ENCODE peak calls at places on chromosomes 5 and 9, in four cellular contexts. One of them, this sample, is unnamed.

GRCh38 chr9:76996700-76997099 is 22.8 kb upstream of the FOXB2 start:
- DNase-seq in activated B cell treated with CpG ODN at 0.5 μM for 24 hours: no peak
- DNase-seq in activated CD8-positive, alpha-beta T cell treated with anti-CD3 and anti-CD28 coated beads for 36 hours: peak
- DNase-seq in fibroblast of mammary gland: peak
- DNase-seq in this sample: peak

GRCh38 chr5:122085041-122085440 is 7.0 kb upstream of the LOX start:
- DNase-seq in activated B cell treated with CpG ODN at 0.5 μM for 24 hours: no peak
- DNase-seq in fibroblast of mammary gland: no peak
- DNase-seq in activated CD8-positive, alpha-beta T cell treated with anti-CD3 and anti-CD28 coated beads for 36 hours: no peak
- DNase-seq in this sample: no peak

GRCh38 chr9:93136011-93136440 is 2.0 kb upstream of the NINJ1 start:
- DNase-seq in activated B cell treated with CpG ODN at 0.5 μM for 24 hours: no peak
- DNase-seq in fibroblast of mammary gland: peak
- DNase-seq in activated CD8-positive, alpha-beta T cell treated with anti-CD3 and anti-CD28 coated beads for 36 hours: no peak
- DNase-seq in this sample: no peak

GRCh38 chr5:39503148-39503547 is 78.4 kb upstream of the DAB2 start:
- DNase-seq in activated B cell treated with CpG ODN at 0.5 μM for 24 hours: no peak
- DNase-seq in activated CD8-positive, alpha-beta T cell treated with anti-CD3 and anti-CD28 coated beads for 36 hours: no peak
- DNase-seq in fibroblast of mammary gland: peak
- DNase-seq in this sample: no peak

GRCh38 chr9:78291240-78291915 is 5.5 kb upstream of the PSAT1 start:
- DNase-seq in fibroblast of mammary gland: no peak
- DNase-seq in activated CD8-positive, alpha-beta T cell treated with anti-CD3 and anti-CD28 coated beads for 36 hours: no peak
- DNase-seq in activated B cell treated with CpG ODN at 0.5 μM for 24 hours: no peak
- DNase-seq in this sample: no peak

GRCh38 chr5:36090033-36090432 is 23.4 kb upstream of the UGT3A2 start:
- DNase-seq in activated CD8-positive, alpha-beta T cell treated with anti-CD3 and anti-CD28 coated beads for 36 hours: peak
- DNase-seq in fibroblast of mammary gland: peak
- DNase-seq in activated B cell treated with CpG ODN at 0.5 μM for 24 hours: no peak
- DNase-seq in this sample: no peak

GRCh38 chr9:97462914-97463313 is 38.6 kb upstream of the TMOD1 start:
- DNase-seq in fibroblast of mammary gland: no peak
- DNase-seq in activated CD8-positive, alpha-beta T cell treated with anti-CD3 and anti-CD28 coated beads for 36 hours: no peak
- DNase-seq in activated B cell treated with CpG ODN at 0.5 μM for 24 hours: no peak
- DNase-seq in this sample: no peak

GRCh38 chr5:135569755-135570452 is 8.9 kb downstream of the CXCL14 start:
- DNase-seq in fibroblast of mammary gland: peak
- DNase-seq in activated CD8-positive, alpha-beta T cell treated with anti-CD3 and anti-CD28 coated beads for 36 hours: peak
- DNase-seq in activated B cell treated with CpG ODN at 0.5 μM for 24 hours: no peak
- DNase-seq in this sample: no peak

GRCh38 chr9:20472646-20473045 is 149.7 kb downstream of the MLLT3 start:
- DNase-seq in activated CD8-positive, alpha-beta T cell treated with anti-CD3 and anti-CD28 coated beads for 36 hours: no peak
- DNase-seq in fibroblast of mammary gland: no peak
- DNase-seq in activated B cell treated with CpG ODN at 0.5 μM for 24 hours: no peak
- DNase-seq in this sample: no peak

GRCh38 chr9:108953983-108954574 is 19.9 kb downstream of the ABITRAM start:
- DNase-seq in activated CD8-positive, alpha-beta T cell treated with anti-CD3 and anti-CD28 coated beads for 36 hours: no peak
- DNase-seq in fibroblast of mammary gland: peak
- DNase-seq in activated B cell treated with CpG ODN at 0.5 μM for 24 hours: no peak
- DNase-seq in this sample: peak

GRCh38 chr9:35311891-35312639 is 150.3 kb downstream of the UNC13B start:
- DNase-seq in activated B cell treated with CpG ODN at 0.5 μM for 24 hours: no peak
- DNase-seq in activated CD8-positive, alpha-beta T cell treated with anti-CD3 and anti-CD28 coated beads for 36 hours: no peak
- DNase-seq in fibroblast of mammary gland: peak
- DNase-seq in this sample: no peak
- TF ChIP-seq CTCF in activated B cell treated with CpG ODN at 0.5 μM for 24 hours: no peak
- TF ChIP-seq CTCF in activated CD8-positive, alpha-beta T cell treated with anti-CD3 and anti-CD28 coated beads for 36 hours: no peak
- TF ChIP-seq CTCF in fibroblast of mammary gland: no peak
- TF ChIP-seq CTCF in this sample: no peak

GRCh38 chr5:141960018-141960417 is 2.0 kb upstream of the PCDH12 start:
- DNase-seq in fibroblast of mammary gland: no peak
- DNase-seq in activated CD8-positive, alpha-beta T cell treated with anti-CD3 and anti-CD28 coated beads for 36 hours: peak
- DNase-seq in activated B cell treated with CpG ODN at 0.5 μM for 24 hours: no peak
- DNase-seq in this sample: no peak
- TF ChIP-seq CTCF in fibroblast of mammary gland: peak
- TF ChIP-seq CTCF in activated CD8-positive, alpha-beta T cell treated with anti-CD3 and anti-CD28 coated beads for 36 hours: peak
- TF ChIP-seq CTCF in activated B cell treated with CpG ODN at 0.5 μM for 24 hours: no peak
- TF ChIP-seq CTCF in this sample: peak

GRCh38 chr9:88828018-88828417 is 163.2 kb upstream of the S1PR3 start:
- DNase-seq in fibroblast of mammary gland: no peak
- DNase-seq in activated CD8-positive, alpha-beta T cell treated with anti-CD3 and anti-CD28 coated beads for 36 hours: no peak
- DNase-seq in activated B cell treated with CpG ODN at 0.5 μM for 24 hours: no peak
- DNase-seq in this sample: no peak
- TF ChIP-seq CTCF in fibroblast of mammary gland: no peak
- TF ChIP-seq CTCF in activated CD8-positive, alpha-beta T cell treated with anti-CD3 and anti-CD28 coated beads for 36 hours: no peak
- TF ChIP-seq CTCF in activated B cell treated with CpG ODN at 0.5 μM for 24 hours: no peak
- TF ChIP-seq CTCF in this sample: no peak

DNA sequence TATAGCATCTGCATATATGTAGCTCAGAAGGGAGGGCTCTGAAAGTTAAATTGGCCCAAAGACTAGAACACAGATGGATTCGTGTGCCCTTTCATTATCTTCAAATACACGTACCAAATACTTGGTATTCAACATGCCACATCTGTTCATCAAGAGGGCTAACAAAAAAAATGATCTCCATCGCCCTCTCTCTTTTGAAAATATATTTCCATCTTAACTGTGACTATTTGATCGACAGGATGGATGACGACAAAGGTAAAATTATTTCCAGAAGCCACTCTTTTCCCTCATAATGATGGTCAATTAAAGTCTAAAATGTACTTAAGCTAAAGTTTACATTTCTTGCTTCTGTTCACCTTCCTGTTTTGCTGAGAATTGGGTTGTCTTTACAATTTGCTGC is 77.0 kb downstream of the SEMA6A start:
- DNase-seq in activated CD8-positive, alpha-beta T cell treated with anti-CD3 and anti-CD28 coated beads for 36 hours: no peak
- DNase-seq in activated B cell treated with CpG ODN at 0.5 μM for 24 hours: no peak
- DNase-seq in fibroblast of mammary gland: no peak
- DNase-seq in this sample: no peak
- TF ChIP-seq CTCF in activated CD8-positive, alpha-beta T cell treated with anti-CD3 and anti-CD28 coated beads for 36 hours: no peak
- TF ChIP-seq CTCF in activated B cell treated with CpG ODN at 0.5 μM for 24 hours: no peak
- TF ChIP-seq CTCF in fibroblast of mammary gland: no peak
- TF ChIP-seq CTCF in this sample: no peak

DNA sequence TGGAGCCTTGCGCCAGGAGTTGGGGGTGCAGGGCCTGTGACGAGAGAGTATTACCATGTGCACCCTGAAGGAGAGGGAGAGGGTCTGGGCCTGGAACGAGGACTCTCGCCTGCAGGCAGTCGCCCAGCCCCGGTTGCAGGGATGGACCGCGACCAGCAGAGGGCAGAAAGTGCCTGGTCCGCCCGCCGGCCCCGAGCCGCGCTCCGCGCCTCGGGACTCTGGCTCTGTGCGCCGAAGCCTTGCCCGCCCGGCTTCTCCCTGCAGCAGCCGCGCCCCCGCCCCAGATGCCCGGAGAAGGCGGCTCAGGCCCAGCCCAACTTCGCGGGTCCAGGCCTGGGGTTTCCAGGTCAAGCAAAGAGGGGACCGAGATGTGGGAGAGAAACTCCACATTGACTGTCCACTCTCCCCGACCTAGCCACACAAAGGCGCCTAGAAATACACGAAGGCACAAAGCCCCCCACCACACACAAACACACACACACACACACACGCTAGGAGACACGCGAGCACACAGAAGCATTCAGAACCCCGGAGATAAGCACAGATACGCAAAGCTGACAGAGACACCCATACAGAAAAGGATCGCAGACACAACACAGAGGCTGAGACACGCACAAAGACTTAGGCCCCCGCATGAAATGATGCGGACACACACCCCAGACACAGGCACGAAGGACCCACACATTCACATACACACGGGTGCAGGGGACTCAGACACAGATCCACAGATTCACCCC is 2.0 kb upstream of the LMX1B start:
- DNase-seq in activated CD8-positive, alpha-beta T cell treated with anti-CD3 and anti-CD28 coated beads for 36 hours: peak
- DNase-seq in fibroblast of mammary gland: peak
- DNase-seq in activated B cell treated with CpG ODN at 0.5 μM for 24 hours: peak
- DNase-seq in this sample: peak
- TF ChIP-seq CTCF in activated CD8-positive, alpha-beta T cell treated with anti-CD3 and anti-CD28 coated beads for 36 hours: peak
- TF ChIP-seq CTCF in fibroblast of mammary gland: peak
- TF ChIP-seq CTCF in activated B cell treated with CpG ODN at 0.5 μM for 24 hours: no peak
- TF ChIP-seq CTCF in this sample: peak

DNA sequence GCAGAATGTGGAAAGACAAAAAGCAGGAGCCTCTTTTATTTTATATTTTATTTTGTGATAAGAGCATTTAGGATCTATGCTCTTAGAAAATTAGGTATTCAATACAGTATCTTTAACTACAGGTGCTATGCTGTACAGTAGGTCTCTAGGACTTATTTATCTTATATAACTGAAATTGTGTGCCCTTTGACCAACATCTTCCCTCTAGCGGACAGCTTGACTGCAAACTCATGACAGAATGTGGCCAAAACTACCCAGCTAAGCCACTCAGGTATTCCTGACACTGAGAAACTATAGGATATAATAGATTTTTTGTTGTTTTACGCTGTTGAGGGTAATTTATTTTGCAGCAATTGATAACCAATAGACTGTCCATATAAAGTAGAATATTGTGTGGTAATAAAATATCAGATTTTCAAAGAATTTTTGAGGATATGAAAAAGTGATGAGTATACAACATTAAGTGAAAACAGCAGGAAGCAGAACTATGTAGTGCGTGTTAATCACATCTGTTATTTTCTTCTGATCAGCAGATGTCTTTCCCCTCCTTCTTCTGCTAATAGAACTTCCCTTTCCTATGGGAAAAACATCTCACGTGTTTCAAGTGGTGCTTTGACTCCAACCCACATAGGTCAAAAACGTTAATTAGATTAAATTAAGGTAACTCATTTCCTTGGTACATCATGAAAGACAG is 69.9 kb upstream of the SELENOP start:
- DNase-seq in activated B cell treated with CpG ODN at 0.5 μM for 24 hours: no peak
- DNase-seq in fibroblast of mammary gland: no peak
- DNase-seq in activated CD8-positive, alpha-beta T cell treated with anti-CD3 and anti-CD28 coated beads for 36 hours: no peak
- DNase-seq in this sample: no peak
- TF ChIP-seq CTCF in activated B cell treated with CpG ODN at 0.5 μM for 24 hours: no peak
- TF ChIP-seq CTCF in fibroblast of mammary gland: no peak
- TF ChIP-seq CTCF in activated CD8-positive, alpha-beta T cell treated with anti-CD3 and anti-CD28 coated beads for 36 hours: no peak
- TF ChIP-seq CTCF in this sample: no peak

DNA sequence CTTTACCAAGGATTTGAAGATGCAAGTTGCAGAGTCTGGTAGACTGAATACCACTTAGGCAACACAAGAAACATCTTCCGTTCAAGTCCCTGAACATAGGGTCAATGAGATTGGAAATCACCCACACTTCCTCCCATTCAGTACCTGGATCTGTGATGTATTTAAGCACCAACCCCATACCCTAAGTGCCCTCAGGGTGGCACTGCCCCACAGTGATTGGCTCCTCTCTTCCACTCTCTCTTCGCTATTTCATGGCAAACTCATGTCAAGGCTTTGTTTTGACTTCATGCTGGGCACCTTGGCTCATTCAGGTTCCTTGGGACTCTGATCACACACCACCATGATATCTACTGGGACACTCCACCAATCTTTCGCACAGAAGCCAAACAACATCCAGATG is 53.7 kb downstream of the GGTA1 start:
- DNase-seq in activated CD8-positive, alpha-beta T cell treated with anti-CD3 and anti-CD28 coated beads for 36 hours: peak
- DNase-seq in fibroblast of mammary gland: no peak
- DNase-seq in activated B cell treated with CpG ODN at 0.5 μM for 24 hours: no peak
- DNase-seq in this sample: no peak
- TF ChIP-seq CTCF in activated CD8-positive, alpha-beta T cell treated with anti-CD3 and anti-CD28 coated beads for 36 hours: no peak
- TF ChIP-seq CTCF in fibroblast of mammary gland: no peak
- TF ChIP-seq CTCF in activated B cell treated with CpG ODN at 0.5 μM for 24 hours: no peak
- TF ChIP-seq CTCF in this sample: peak